ENCODE peak calls at places on chromosomes 5 and 9, in eight cellular contexts. One of them, this sample, is unnamed.

GRCh38 chr9:105994970-105995369 is 300.6 kb downstream of the TMEM38B start:
- DNase-seq in HFF-Myc: peak
- DNase-seq in body of pancreas: no peak
- DNase-seq in AG10803: peak
- DNase-seq in MM.1S: no peak
- DNase-seq in fibroblast of mammary gland: peak
- DNase-seq in fibroblast of lung: peak
- DNase-seq in kidney: no peak
- DNase-seq in this sample: no peak

GRCh38 chr9:88388886-88389617 is 808 bp downstream of the SPIN1 start:
- DNase-seq in HFF-Myc: no peak
- DNase-seq in body of pancreas: peak
- DNase-seq in AG10803: peak
- DNase-seq in MM.1S: peak
- DNase-seq in fibroblast of mammary gland: peak
- DNase-seq in fibroblast of lung: peak
- DNase-seq in kidney: peak
- DNase-seq in this sample: no peak

GRCh38 chr9:114339130-114339908 is 9.7 kb downstream of the ORM2 start:
- DNase-seq in HFF-Myc: peak
- DNase-seq in body of pancreas: no peak
- DNase-seq in AG10803: peak
- DNase-seq in MM.1S: peak
- DNase-seq in fibroblast of mammary gland: peak
- DNase-seq in fibroblast of lung: peak
- DNase-seq in kidney: peak
- DNase-seq in this sample: no peak

GRCh38 chr9:84343111-84343521 is 2.6 kb upstream of the SLC28A3 start:
- DNase-seq in HFF-Myc: no peak
- DNase-seq in body of pancreas: no peak
- DNase-seq in AG10803: no peak
- DNase-seq in MM.1S: no peak
- DNase-seq in fibroblast of mammary gland: no peak
- DNase-seq in fibroblast of lung: peak
- DNase-seq in kidney: no peak
- DNase-seq in this sample: no peak

GRCh38 chr9:35771524-35771923 is 17.4 kb upstream of the MSMP start:
- DNase-seq in HFF-Myc: no peak
- DNase-seq in body of pancreas: peak
- DNase-seq in AG10803: no peak
- DNase-seq in MM.1S: no peak
- DNase-seq in fibroblast of mammary gland: no peak
- DNase-seq in fibroblast of lung: no peak
- DNase-seq in kidney: no peak
- DNase-seq in this sample: no peak

GRCh38 chr5:180339583-180340183 is 13.5 kb downstream of the GFPT2 start:
- DNase-seq in HFF-Myc: no peak
- DNase-seq in body of pancreas: no peak
- DNase-seq in AG10803: peak
- DNase-seq in MM.1S: no peak
- DNase-seq in fibroblast of mammary gland: peak
- DNase-seq in fibroblast of lung: peak
- DNase-seq in kidney: peak
- DNase-seq in this sample: no peak

GRCh38 chr5:144202725-144203124 is 32.1 kb downstream of the KCTD16 start:
- DNase-seq in HFF-Myc: no peak
- DNase-seq in body of pancreas: no peak
- DNase-seq in AG10803: no peak
- DNase-seq in MM.1S: no peak
- DNase-seq in fibroblast of mammary gland: no peak
- DNase-seq in fibroblast of lung: no peak
- DNase-seq in kidney: no peak
- DNase-seq in this sample: no peak

GRCh38 chr5:53463909-53464621 is 16.4 kb upstream of the FST start:
- DNase-seq in HFF-Myc: no peak
- DNase-seq in body of pancreas: no peak
- DNase-seq in AG10803: peak
- DNase-seq in MM.1S: peak
- DNase-seq in fibroblast of mammary gland: no peak
- DNase-seq in fibroblast of lung: peak
- DNase-seq in kidney: no peak
- DNase-seq in this sample: no peak

GRCh38 chr9:101706261-101706798 is 32.1 kb downstream of the GRIN3A start:
- DNase-seq in HFF-Myc: no peak
- DNase-seq in body of pancreas: no peak
- DNase-seq in AG10803: no peak
- DNase-seq in MM.1S: no peak
- DNase-seq in fibroblast of mammary gland: no peak
- DNase-seq in fibroblast of lung: no peak
- DNase-seq in kidney: no peak
- DNase-seq in this sample: no peak

GRCh38 chr9:131610231-131610761 is 65.0 kb downstream of the PRRT1B start:
- DNase-seq in HFF-Myc: no peak
- DNase-seq in body of pancreas: no peak
- DNase-seq in AG10803: peak
- DNase-seq in MM.1S: no peak
- DNase-seq in fibroblast of mammary gland: peak
- DNase-seq in fibroblast of lung: peak
- DNase-seq in kidney: no peak
- DNase-seq in this sample: no peak

GRCh38 chr5:16742938-16743337 is 126.1 kb upstream of the RETREG1 start:
- DNase-seq in HFF-Myc: no peak
- DNase-seq in body of pancreas: no peak
- DNase-seq in AG10803: no peak
- DNase-seq in MM.1S: no peak
- DNase-seq in fibroblast of mammary gland: no peak
- DNase-seq in fibroblast of lung: peak
- DNase-seq in kidney: no peak
- DNase-seq in this sample: no peak

GRCh38 chr9:136060671-136061371 is 34.3 kb downstream of the NACC2 start:
- DNase-seq in HFF-Myc: no peak
- DNase-seq in body of pancreas: no peak
- DNase-seq in AG10803: no peak
- DNase-seq in MM.1S: no peak
- DNase-seq in fibroblast of mammary gland: no peak
- DNase-seq in fibroblast of lung: no peak
- DNase-seq in kidney: peak
- DNase-seq in this sample: no peak

GRCh38 chr5:9801908-9802307 is 171.8 kb upstream of the TAS2R1 start:
- DNase-seq in HFF-Myc: no peak
- DNase-seq in body of pancreas: no peak
- DNase-seq in AG10803: no peak
- DNase-seq in MM.1S: no peak
- DNase-seq in fibroblast of mammary gland: no peak
- DNase-seq in fibroblast of lung: no peak
- DNase-seq in kidney: no peak
- DNase-seq in this sample: no peak

GRCh38 chr5:154740957-154741356 is 14.2 kb upstream of the LARP1 start:
- DNase-seq in HFF-Myc: no peak
- DNase-seq in body of pancreas: no peak
- DNase-seq in AG10803: peak
- DNase-seq in MM.1S: no peak
- DNase-seq in fibroblast of mammary gland: peak
- DNase-seq in fibroblast of lung: peak
- DNase-seq in kidney: no peak
- DNase-seq in this sample: no peak

GRCh38 chr9:5269249-5269715 is 35.2 kb downstream of the RLN2 start:
- DNase-seq in HFF-Myc: no peak
- DNase-seq in body of pancreas: no peak
- DNase-seq in AG10803: peak
- DNase-seq in MM.1S: peak
- DNase-seq in fibroblast of mammary gland: no peak
- DNase-seq in fibroblast of lung: peak
- DNase-seq in kidney: no peak
- DNase-seq in this sample: no peak
- TF ChIP-seq CTCF in HFF-Myc: no peak
- TF ChIP-seq CTCF in body of pancreas: no peak
- TF ChIP-seq CTCF in AG10803: no peak
- TF ChIP-seq CTCF in MM.1S: no peak
- TF ChIP-seq CTCF in fibroblast of mammary gland: no peak
- TF ChIP-seq CTCF in fibroblast of lung: no peak
- TF ChIP-seq CTCF in kidney: no peak
- TF ChIP-seq CTCF in this sample: no peak

GRCh38 chr5:134586866-134587524 is 45.6 kb downstream of the SAR1B start:
- DNase-seq in HFF-Myc: no peak
- DNase-seq in body of pancreas: peak
- DNase-seq in AG10803: peak
- DNase-seq in MM.1S: peak
- DNase-seq in fibroblast of mammary gland: peak
- DNase-seq in fibroblast of lung: peak
- DNase-seq in kidney: peak
- DNase-seq in this sample: no peak
- H3K4me3 ChIP-seq in HFF-Myc: no peak
- H3K4me3 ChIP-seq in body of pancreas: no peak
- H3K4me3 ChIP-seq in AG10803: no peak
- H3K4me3 ChIP-seq in MM.1S: no peak
- H3K4me3 ChIP-seq in fibroblast of mammary gland: no peak
- H3K4me3 ChIP-seq in fibroblast of lung: no peak
- H3K4me3 ChIP-seq in kidney: no peak
- H3K4me3 ChIP-seq in this sample: no peak

GRCh38 chr5:137693951-137694721 is 41.8 kb downstream of the KLHL3 start:
- DNase-seq in HFF-Myc: no peak
- DNase-seq in body of pancreas: no peak
- DNase-seq in AG10803: no peak
- DNase-seq in MM.1S: no peak
- DNase-seq in fibroblast of mammary gland: no peak
- DNase-seq in fibroblast of lung: no peak
- DNase-seq in kidney: no peak
- DNase-seq in this sample: no peak

GRCh38 chr5:137696481-137696880 is 39.4 kb downstream of the KLHL3 start:
- DNase-seq in HFF-Myc: no peak
- DNase-seq in body of pancreas: no peak
- DNase-seq in AG10803: no peak
- DNase-seq in MM.1S: no peak
- DNase-seq in fibroblast of mammary gland: peak
- DNase-seq in fibroblast of lung: peak
- DNase-seq in kidney: no peak
- DNase-seq in this sample: no peak

GRCh38 chr5:137699291-137700281 is 36.3 kb downstream of the KLHL3 start:
- DNase-seq in HFF-Myc: no peak
- DNase-seq in body of pancreas: no peak
- DNase-seq in AG10803: peak
- DNase-seq in MM.1S: no peak
- DNase-seq in fibroblast of mammary gland: peak
- DNase-seq in fibroblast of lung: peak
- DNase-seq in kidney: no peak
- DNase-seq in this sample: no peak

GRCh38 chr5:137693307-137693950 is 42.5 kb downstream of the KLHL3 start:
- DNase-seq in HFF-Myc: no peak
- DNase-seq in body of pancreas: peak
- DNase-seq in AG10803: no peak
- DNase-seq in MM.1S: no peak
- DNase-seq in fibroblast of mammary gland: no peak
- DNase-seq in fibroblast of lung: no peak
- DNase-seq in kidney: no peak
- DNase-seq in this sample: no peak

DNA sequence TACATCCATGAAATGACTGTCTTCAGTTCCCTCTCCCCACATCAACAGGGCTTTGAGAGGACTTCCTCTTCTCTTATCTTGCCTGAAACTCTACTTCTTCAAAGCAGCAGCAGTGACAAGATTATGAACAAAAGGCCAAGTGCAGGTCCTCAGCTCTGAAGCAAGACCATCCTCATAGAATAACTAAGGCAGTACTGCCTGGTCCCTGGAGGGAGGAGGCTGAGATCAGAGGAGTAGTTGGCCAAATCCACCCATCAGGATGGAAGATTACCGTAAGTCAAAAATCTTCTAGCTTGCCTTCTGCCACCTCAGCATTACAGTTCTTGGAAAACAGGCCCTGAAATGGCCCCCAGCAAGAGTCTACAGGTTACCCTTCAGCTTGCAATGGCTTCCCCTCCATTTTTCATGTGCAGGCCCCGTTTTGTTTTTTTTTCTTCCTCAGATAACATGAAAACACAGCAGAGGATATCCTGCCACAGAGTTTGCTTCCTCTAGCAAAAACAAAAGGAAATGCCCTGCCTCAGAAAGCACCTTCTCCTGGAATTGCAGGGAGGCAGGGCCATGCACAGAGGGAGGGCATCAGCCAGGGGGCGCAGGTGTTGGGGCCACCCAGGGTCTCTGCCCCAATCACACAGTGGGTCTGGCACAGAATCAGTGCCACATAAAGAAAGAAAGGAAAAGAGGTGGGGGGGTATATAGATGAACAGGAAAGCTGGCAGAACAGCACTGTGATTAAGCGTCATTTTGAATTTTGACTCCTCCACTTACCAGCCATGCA is 40.0 kb downstream of the KLHL3 start:
- DNase-seq in HFF-Myc: no peak
- DNase-seq in body of pancreas: no peak
- DNase-seq in AG10803: no peak
- DNase-seq in MM.1S: no peak
- DNase-seq in fibroblast of mammary gland: no peak
- DNase-seq in fibroblast of lung: no peak
- DNase-seq in kidney: no peak
- DNase-seq in this sample: no peak
- TF ChIP-seq CTCF in HFF-Myc: peak
- TF ChIP-seq CTCF in body of pancreas: no peak
- TF ChIP-seq CTCF in AG10803: no peak
- TF ChIP-seq CTCF in MM.1S: no peak
- TF ChIP-seq CTCF in fibroblast of mammary gland: no peak
- TF ChIP-seq CTCF in fibroblast of lung: no peak
- TF ChIP-seq CTCF in kidney: no peak
- TF ChIP-seq CTCF in this sample: no peak

GRCh38 chr5:68243251-68243650 is 27.7 kb downstream of the PIK3R1 start:
- DNase-seq in HFF-Myc: no peak
- DNase-seq in body of pancreas: no peak
- DNase-seq in AG10803: no peak
- DNase-seq in MM.1S: no peak
- DNase-seq in fibroblast of mammary gland: no peak
- DNase-seq in fibroblast of lung: no peak
- DNase-seq in kidney: no peak
- DNase-seq in this sample: no peak
- H3K4me3 ChIP-seq in HFF-Myc: no peak
- H3K4me3 ChIP-seq in body of pancreas: no peak
- H3K4me3 ChIP-seq in AG10803: no peak
- H3K4me3 ChIP-seq in MM.1S: no peak
- H3K4me3 ChIP-seq in fibroblast of mammary gland: no peak
- H3K4me3 ChIP-seq in fibroblast of lung: no peak
- H3K4me3 ChIP-seq in kidney: no peak
- H3K4me3 ChIP-seq in this sample: no peak